ENCODE peak calls at places on chromosomes 7 and 10, in nine cellular contexts. J is AG04450; V is Peyer's patch; I is thoracic aorta; F is upper lobe of right lung; P is PC-3; T is CD8-positive, alpha-beta T cell; H is A549; Y is upper lobe of left lung. W is an unnamed sample.

GRCh38 chr7:69596723-69597277 is 1.5 kb upstream of the AUTS2 start:
- DNase-seq in I (no peak), H (no peak), P (no peak), J (no peak), Y (no peak), T (no peak), F (no peak), V (no peak), W (no peak)

GRCh38 chr10:52440612-52441285 is 126.7 kb downstream of the DKK1 start:
- DNase-seq in H (no peak), P (peak; percentile 25), J (no peak), F (no peak), I (no peak), V (no peak), Y (no peak), T (no peak), W (no peak)

GRCh38 chr7:42137941-42138340 is 99.1 kb downstream of the GLI3 start:
- DNase-seq in J (no peak), Y (no peak), T (no peak), P (no peak), F (no peak), I (no peak), H (no peak), V (no peak), W (no peak)

GRCh38 chr10:78805176-78805575 is 263.6 kb upstream of the ZMIZ1 start:
- DNase-seq in I (peak; percentile 36), J (peak; percentile 97), H (no peak), F (no peak), P (peak; percentile 100), Y (peak; percentile 40), V (peak; percentile 19), T (no peak), W (peak; percentile 82)

GRCh38 chr10:52653510-52653909 is 119.1 kb downstream of the MBL2 start:
- DNase-seq in P (peak; percentile 50), J (no peak), F (no peak), I (no peak), V (no peak), T (no peak), H (no peak), Y (no peak), W (no peak)

GRCh38 chr10:27030060-27030459 is 70.2 kb downstream of the ANKRD26 start:
- DNase-seq in I (no peak), T (no peak), H (no peak), F (no peak), Y (no peak), J (no peak), P (no peak), V (no peak), W (no peak)

GRCh38 chr7:37006764-37007163 is 282.5 kb upstream of the AOAH start:
- DNase-seq in Y (no peak), P (no peak), V (no peak), H (no peak), T (no peak), I (no peak), F (no peak), J (no peak), W (no peak)

GRCh38 chr7:44320141-44320540 is 5.3 kb downstream of the CAMK2B start:
- DNase-seq in H (no peak), J (no peak), I (no peak), P (peak; percentile 26), Y (no peak), T (no peak), F (no peak), V (no peak), W (no peak)

GRCh38 chr10:106487726-106488125 is 676.8 kb downstream of the SORCS1 start:
- DNase-seq in V (no peak), I (no peak), J (no peak), H (no peak), Y (no peak), P (no peak), F (no peak), T (no peak), W (no peak)

GRCh38 chr7:122423591-122423990 is 119.0 kb upstream of the FEZF1 start:
- DNase-seq in P (peak; percentile 12), V (no peak), Y (no peak), H (no peak), F (no peak), I (no peak), J (no peak), T (no peak), W (no peak)

GRCh38 chr10:102837230-102837721 is at the start of gene CYP17A1:
- DNase-seq in T (no peak), J (no peak), I (no peak), H (no peak), P (no peak), Y (no peak), V (no peak), F (peak; percentile 77), W (no peak)

GRCh38 chr7:6169805-6170520 is 102.5 kb downstream of the CYTH3 start:
- DNase-seq in I (no peak), J (no peak), T (no peak), Y (peak; percentile 68), P (no peak), V (no peak), H (no peak), F (no peak), W (no peak)

DNA sequence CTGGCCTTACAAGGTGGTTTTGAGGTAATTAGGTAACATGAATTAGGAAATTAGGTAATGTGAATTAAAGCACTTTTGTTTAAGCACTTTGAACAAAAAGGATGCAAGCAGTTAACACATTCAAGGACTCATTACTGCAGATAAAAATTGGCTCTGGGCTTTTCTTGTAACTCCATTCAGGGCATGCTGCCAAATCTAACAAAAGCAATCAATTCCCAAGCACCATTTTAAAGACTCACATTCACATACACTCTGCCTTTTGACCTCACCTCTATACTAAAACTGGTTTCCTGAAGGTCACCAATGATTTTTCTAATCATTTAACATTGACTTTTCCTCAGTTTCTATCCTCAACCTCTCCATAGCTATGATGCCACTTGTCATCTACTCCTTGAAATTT is 251.2 kb upstream of the RHOBTB1 start:
- DNase-seq in Y (no peak), I (no peak), J (no peak), T (no peak), P (no peak), V (no peak), H (no peak), F (no peak), W (no peak)
- H3K27ac ChIP-seq in Y (no peak overlapping the region), I (no peak overlapping the region), J (no peak overlapping the region), T (no peak overlapping the region), P (no peak overlapping the region), V (no peak overlapping the region), H (no peak overlapping the region), F (no peak overlapping the region), W (no peak overlapping the region)

GRCh38 chr7:12687213-12688171 is at the start of gene ARL4A:
- DNase-seq in Y (peak; percentile 94), F (peak; percentile 99), T (peak; percentile 70), I (peak; percentile 98), H (peak; percentile 98), P (peak; percentile 98), J (peak; percentile 96), V (peak; percentile 98), W (peak; percentile 99)
- TF ChIP-seq CTCF in Y (no peak), F (peak; percentile 20), T (no peak), I (no peak), H (peak; percentile 46), P (peak; percentile 61), J (peak; percentile 29), V (no peak), W (no peak)

GRCh38 chr7:142017451-142017850 is 21.8 kb downstream of the MGAM start:
- DNase-seq in Y (no peak), H (no peak), V (no peak), P (no peak), F (no peak), I (no peak), J (no peak), T (no peak), W (no peak)
- H3K4me3 ChIP-seq in Y (no peak overlapping the region), H (no peak overlapping the region), V (no peak overlapping the region), P (no peak overlapping the region), F (no peak overlapping the region), I (no peak overlapping the region), J (no peak overlapping the region), T (no peak overlapping the region), W (no peak overlapping the region)

GRCh38 chr7:113084499-113085172 is 2.0 kb downstream of the GPR85 start:
- DNase-seq in V (no peak), I (no peak), P (no peak), T (no peak), J (no peak), F (no peak), Y (no peak), H (no peak), W (no peak)

GRCh38 chr7:113086928-113087277 is 276 bp upstream of the GPR85 start:
- DNase-seq in H (no peak), I (no peak), P (no peak), J (no peak), V (no peak), F (no peak), T (no peak), Y (no peak), W (no peak)

GRCh38 chr7:113086431-113086888 is at the start of gene GPR85:
- DNase-seq in P (no peak), Y (peak; percentile 93), V (no peak), J (peak; percentile 37), H (peak; percentile 21), T (no peak), I (no peak), F (peak; percentile 81), W (no peak)

GRCh38 chr7:113087278-113087998 is 811 bp upstream of the GPR85 start:
- DNase-seq in F (no peak), T (no peak), P (peak; percentile 16), J (peak; percentile 76), H (no peak), V (no peak), I (no peak), Y (no peak), W (no peak)

GRCh38 chr7:113085781-113086390 is 741 bp downstream of the GPR85 start:
- DNase-seq in V (no peak), P (no peak), T (no peak), I (no peak), F (no peak), H (no peak), Y (no peak), J (no peak), W (no peak)
- H3K27ac ChIP-seq in V (no peak overlapping the region), P (no peak overlapping the region), T (no peak overlapping the region), I (no peak overlapping the region), F (no peak overlapping the region), H (no peak overlapping the region), Y (no peak overlapping the region), J (no peak overlapping the region), W (no peak overlapping the region)

W was measured in coronary artery.